ENCODE peak calls at places on chromosomes 11 and 22, in eight cellular contexts. One of them, this sample, is unnamed.
A peak's percentile ranks its signal among the peaks of the same experiment; 100 is the strongest.

GRCh38 chr11:129852125-129852740 is 36.6 kb downstream of the TMEM45B start:
- DNase-seq in heart left ventricle: no peak
- DNase-seq in thoracic aorta: no peak
- DNase-seq in CD4-positive, alpha-beta T cell: no peak
- DNase-seq in OCI-LY7: no peak
- DNase-seq in brain microvascular endothelial cell: no peak
- DNase-seq in type B pancreatic cell: no peak
- DNase-seq in astrocyte of the spinal cord: no peak
- DNase-seq in this sample: peak; percentile 64

GRCh38 chr11:108135845-108136599 is 14.7 kb downstream of the ACAT1 start:
- DNase-seq in heart left ventricle: no peak
- DNase-seq in thoracic aorta: no peak
- DNase-seq in CD4-positive, alpha-beta T cell: no peak
- DNase-seq in OCI-LY7: peak; percentile 57
- DNase-seq in brain microvascular endothelial cell: no peak
- DNase-seq in type B pancreatic cell: no peak
- DNase-seq in astrocyte of the spinal cord: peak; percentile 27
- DNase-seq in this sample: peak; percentile 42

GRCh38 chr22:27252282-27253049 is 549.1 kb downstream of the MN1 start:
- DNase-seq in heart left ventricle: peak; percentile 59
- DNase-seq in thoracic aorta: no peak
- DNase-seq in CD4-positive, alpha-beta T cell: no peak
- DNase-seq in OCI-LY7: no peak
- DNase-seq in brain microvascular endothelial cell: peak; percentile 90
- DNase-seq in type B pancreatic cell: no peak
- DNase-seq in astrocyte of the spinal cord: peak; percentile 88
- DNase-seq in this sample: peak; percentile 91

GRCh38 chr11:19577849-19578619 is 134.6 kb upstream of the NAV2 start:
- DNase-seq in heart left ventricle: peak; percentile 73
- DNase-seq in thoracic aorta: peak; percentile 59
- DNase-seq in CD4-positive, alpha-beta T cell: no peak
- DNase-seq in OCI-LY7: no peak
- DNase-seq in brain microvascular endothelial cell: peak; percentile 43
- DNase-seq in type B pancreatic cell: no peak
- DNase-seq in astrocyte of the spinal cord: peak; percentile 85
- DNase-seq in this sample: no peak

GRCh38 chr11:29629281-29629680 is 387.5 kb downstream of the KCNA4 start:
- DNase-seq in heart left ventricle: no peak
- DNase-seq in thoracic aorta: no peak
- DNase-seq in CD4-positive, alpha-beta T cell: no peak
- DNase-seq in OCI-LY7: no peak
- DNase-seq in brain microvascular endothelial cell: peak; percentile 2
- DNase-seq in type B pancreatic cell: no peak
- DNase-seq in astrocyte of the spinal cord: peak; percentile 63
- DNase-seq in this sample: peak; percentile 31

GRCh38 chr11:49405743-49406142 is 197.3 kb upstream of the FOLH1 start:
- DNase-seq in heart left ventricle: peak; percentile 15
- DNase-seq in thoracic aorta: no peak
- DNase-seq in CD4-positive, alpha-beta T cell: no peak
- DNase-seq in OCI-LY7: no peak
- DNase-seq in brain microvascular endothelial cell: no peak
- DNase-seq in type B pancreatic cell: no peak
- DNase-seq in astrocyte of the spinal cord: no peak
- DNase-seq in this sample: no peak

GRCh38 chr11:68090706-68091105 is 30.5 kb downstream of the CHKA start:
- DNase-seq in heart left ventricle: no peak
- DNase-seq in thoracic aorta: no peak
- DNase-seq in CD4-positive, alpha-beta T cell: no peak
- DNase-seq in OCI-LY7: peak; percentile 57
- DNase-seq in brain microvascular endothelial cell: peak; percentile 6
- DNase-seq in type B pancreatic cell: no peak
- DNase-seq in astrocyte of the spinal cord: no peak
- DNase-seq in this sample: peak; percentile 17

GRCh38 chr11:62266558-62266957 is 3.4 kb upstream of the SCGB2A2 start:
- DNase-seq in heart left ventricle: no peak
- DNase-seq in thoracic aorta: no peak
- DNase-seq in CD4-positive, alpha-beta T cell: no peak
- DNase-seq in OCI-LY7: no peak
- DNase-seq in brain microvascular endothelial cell: no peak
- DNase-seq in type B pancreatic cell: no peak
- DNase-seq in astrocyte of the spinal cord: no peak
- DNase-seq in this sample: peak; percentile 73

GRCh38 chr11:113249491-113249763 is 65.0 kb upstream of the TTC12 start:
- DNase-seq in heart left ventricle: no peak
- DNase-seq in thoracic aorta: no peak
- DNase-seq in CD4-positive, alpha-beta T cell: no peak
- DNase-seq in OCI-LY7: no peak
- DNase-seq in brain microvascular endothelial cell: no peak
- DNase-seq in type B pancreatic cell: no peak
- DNase-seq in astrocyte of the spinal cord: no peak
- DNase-seq in this sample: no peak

GRCh38 chr11:95101935-95102334 is 12.3 kb downstream of the ENDOD1 start:
- DNase-seq in heart left ventricle: no peak
- DNase-seq in thoracic aorta: no peak
- DNase-seq in CD4-positive, alpha-beta T cell: no peak
- DNase-seq in OCI-LY7: no peak
- DNase-seq in brain microvascular endothelial cell: no peak
- DNase-seq in type B pancreatic cell: no peak
- DNase-seq in astrocyte of the spinal cord: no peak
- DNase-seq in this sample: no peak

GRCh38 chr22:21026783-21027692 is 5.3 kb downstream of the SLC7A4 start:
- DNase-seq in heart left ventricle: peak; percentile 66
- DNase-seq in thoracic aorta: no peak
- DNase-seq in CD4-positive, alpha-beta T cell: no peak
- DNase-seq in OCI-LY7: no peak
- DNase-seq in brain microvascular endothelial cell: peak; percentile 22
- DNase-seq in type B pancreatic cell: no peak
- DNase-seq in astrocyte of the spinal cord: peak; percentile 59
- DNase-seq in this sample: peak; percentile 76

GRCh38 chr11:78229106-78229505 is 40.4 kb downstream of the USP35 start:
- DNase-seq in heart left ventricle: no peak
- DNase-seq in thoracic aorta: no peak
- DNase-seq in CD4-positive, alpha-beta T cell: no peak
- DNase-seq in OCI-LY7: no peak
- DNase-seq in brain microvascular endothelial cell: no peak
- DNase-seq in type B pancreatic cell: no peak
- DNase-seq in astrocyte of the spinal cord: no peak
- DNase-seq in this sample: no peak

GRCh38 chr11:78230161-78230877 is 41.6 kb downstream of the USP35 start:
- DNase-seq in heart left ventricle: peak; percentile 59
- DNase-seq in thoracic aorta: no peak
- DNase-seq in CD4-positive, alpha-beta T cell: no peak
- DNase-seq in OCI-LY7: no peak
- DNase-seq in brain microvascular endothelial cell: no peak
- DNase-seq in type B pancreatic cell: no peak
- DNase-seq in astrocyte of the spinal cord: no peak
- DNase-seq in this sample: peak; percentile 58

GRCh38 chr11:78227906-78228305 is 39.2 kb downstream of the USP35 start:
- DNase-seq in heart left ventricle: no peak
- DNase-seq in thoracic aorta: no peak
- DNase-seq in CD4-positive, alpha-beta T cell: no peak
- DNase-seq in OCI-LY7: peak; percentile 37
- DNase-seq in brain microvascular endothelial cell: no peak
- DNase-seq in type B pancreatic cell: no peak
- DNase-seq in astrocyte of the spinal cord: no peak
- DNase-seq in this sample: no peak

GRCh38 chr11:78226684-78227680 is 38.3 kb downstream of the USP35 start:
- DNase-seq in heart left ventricle: no peak
- DNase-seq in thoracic aorta: no peak
- DNase-seq in CD4-positive, alpha-beta T cell: no peak
- DNase-seq in OCI-LY7: peak; percentile 26
- DNase-seq in brain microvascular endothelial cell: no peak
- DNase-seq in type B pancreatic cell: no peak
- DNase-seq in astrocyte of the spinal cord: no peak
- DNase-seq in this sample: no peak

DNA sequence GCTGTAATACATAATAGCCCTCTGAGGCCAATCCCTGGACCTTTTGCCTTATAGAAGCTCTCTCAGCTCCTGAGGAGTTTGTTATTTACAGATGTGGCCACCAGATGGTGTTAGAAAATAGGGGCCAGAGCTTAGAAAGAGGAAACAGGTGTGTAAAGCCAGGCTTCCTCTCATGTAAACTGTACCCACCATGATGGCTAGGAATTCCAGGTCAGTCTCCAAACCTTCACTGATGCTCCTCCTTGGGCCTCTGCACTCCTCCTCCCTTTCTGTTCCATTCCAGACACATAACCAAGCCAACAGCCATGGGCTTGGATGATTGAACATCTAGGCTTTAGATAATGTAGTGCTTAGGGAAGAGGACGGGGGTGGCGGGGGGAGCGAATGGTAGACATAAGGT is 39.7 kb downstream of the USP35 start:
- DNase-seq in heart left ventricle: no peak
- DNase-seq in thoracic aorta: no peak
- DNase-seq in CD4-positive, alpha-beta T cell: no peak
- DNase-seq in OCI-LY7: peak; percentile 80
- DNase-seq in brain microvascular endothelial cell: peak; percentile 28
- DNase-seq in type B pancreatic cell: no peak
- DNase-seq in astrocyte of the spinal cord: peak; percentile 58
- DNase-seq in this sample: peak; percentile 67
- TF ChIP-seq CTCF in heart left ventricle: peak; percentile 59
- TF ChIP-seq CTCF in thoracic aorta: peak; percentile 52
- TF ChIP-seq CTCF in CD4-positive, alpha-beta T cell: peak; percentile 22
- TF ChIP-seq CTCF in OCI-LY7: peak; percentile 84
- TF ChIP-seq CTCF in brain microvascular endothelial cell: peak; percentile 65
- TF ChIP-seq CTCF in type B pancreatic cell: peak; percentile 74
- TF ChIP-seq CTCF in astrocyte of the spinal cord: peak; percentile 54
- TF ChIP-seq CTCF in this sample: peak; percentile 70

DNA sequence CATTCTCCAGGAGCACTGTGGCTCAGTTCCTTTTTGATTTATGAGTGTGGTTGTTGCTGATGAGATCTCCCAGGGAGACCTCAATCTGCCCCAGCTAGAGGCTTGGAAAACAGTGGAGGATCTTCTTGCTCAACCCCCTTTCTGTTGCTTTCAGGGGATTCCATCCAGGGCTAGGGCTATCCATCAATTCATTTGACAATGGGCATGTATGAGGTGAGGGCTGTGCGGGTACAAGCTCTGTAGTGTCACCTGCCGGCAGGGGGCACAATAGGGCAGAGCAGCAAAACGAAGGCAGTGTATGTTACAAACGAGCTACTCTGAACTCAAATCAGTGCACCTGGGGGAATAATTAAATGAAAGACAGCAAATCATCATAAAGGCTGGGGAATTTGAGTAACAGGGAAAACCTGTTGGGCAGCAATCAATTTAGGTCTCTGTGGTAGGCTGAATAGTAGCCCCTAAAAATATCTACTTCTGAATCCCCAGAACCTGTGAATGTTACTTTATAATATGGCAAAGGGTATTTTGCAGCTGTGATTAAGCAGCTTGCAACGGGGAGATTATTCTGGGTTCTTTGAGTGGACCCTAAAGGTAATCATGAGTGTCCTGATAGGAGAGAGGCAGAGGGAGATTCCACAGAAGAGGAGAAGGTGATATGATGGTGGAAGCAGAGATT is 170.3 kb upstream of the ZBED5 start:
- DNase-seq in heart left ventricle: peak; percentile 76
- DNase-seq in thoracic aorta: no peak
- DNase-seq in CD4-positive, alpha-beta T cell: peak; percentile 81
- DNase-seq in OCI-LY7: peak; percentile 65
- DNase-seq in brain microvascular endothelial cell: peak; percentile 43
- DNase-seq in type B pancreatic cell: peak; percentile 75
- DNase-seq in astrocyte of the spinal cord: peak; percentile 29
- DNase-seq in this sample: peak; percentile 76
- TF ChIP-seq CTCF in heart left ventricle: peak; percentile 66
- TF ChIP-seq CTCF in thoracic aorta: peak; percentile 79
- TF ChIP-seq CTCF in CD4-positive, alpha-beta T cell: peak; percentile 86
- TF ChIP-seq CTCF in OCI-LY7: peak; percentile 96
- TF ChIP-seq CTCF in brain microvascular endothelial cell: peak; percentile 91
- TF ChIP-seq CTCF in type B pancreatic cell: peak; percentile 83
- TF ChIP-seq CTCF in astrocyte of the spinal cord: peak; percentile 83
- TF ChIP-seq CTCF in this sample: peak; percentile 93

GRCh38 chr11:13487661-13488030 is 8.2 kb downstream of the PTH start:
- DNase-seq in heart left ventricle: no peak
- DNase-seq in thoracic aorta: no peak
- DNase-seq in CD4-positive, alpha-beta T cell: no peak
- DNase-seq in OCI-LY7: peak; percentile 4
- DNase-seq in brain microvascular endothelial cell: peak; percentile 11
- DNase-seq in type B pancreatic cell: no peak
- DNase-seq in astrocyte of the spinal cord: no peak
- DNase-seq in this sample: peak; percentile 61
- TF ChIP-seq CTCF in heart left ventricle: no peak
- TF ChIP-seq CTCF in thoracic aorta: no peak
- TF ChIP-seq CTCF in CD4-positive, alpha-beta T cell: peak; percentile 18
- TF ChIP-seq CTCF in OCI-LY7: no peak
- TF ChIP-seq CTCF in brain microvascular endothelial cell: peak; percentile 42
- TF ChIP-seq CTCF in type B pancreatic cell: peak; percentile 15
- TF ChIP-seq CTCF in astrocyte of the spinal cord: peak; percentile 38
- TF ChIP-seq CTCF in this sample: peak; percentile 71

DNA sequence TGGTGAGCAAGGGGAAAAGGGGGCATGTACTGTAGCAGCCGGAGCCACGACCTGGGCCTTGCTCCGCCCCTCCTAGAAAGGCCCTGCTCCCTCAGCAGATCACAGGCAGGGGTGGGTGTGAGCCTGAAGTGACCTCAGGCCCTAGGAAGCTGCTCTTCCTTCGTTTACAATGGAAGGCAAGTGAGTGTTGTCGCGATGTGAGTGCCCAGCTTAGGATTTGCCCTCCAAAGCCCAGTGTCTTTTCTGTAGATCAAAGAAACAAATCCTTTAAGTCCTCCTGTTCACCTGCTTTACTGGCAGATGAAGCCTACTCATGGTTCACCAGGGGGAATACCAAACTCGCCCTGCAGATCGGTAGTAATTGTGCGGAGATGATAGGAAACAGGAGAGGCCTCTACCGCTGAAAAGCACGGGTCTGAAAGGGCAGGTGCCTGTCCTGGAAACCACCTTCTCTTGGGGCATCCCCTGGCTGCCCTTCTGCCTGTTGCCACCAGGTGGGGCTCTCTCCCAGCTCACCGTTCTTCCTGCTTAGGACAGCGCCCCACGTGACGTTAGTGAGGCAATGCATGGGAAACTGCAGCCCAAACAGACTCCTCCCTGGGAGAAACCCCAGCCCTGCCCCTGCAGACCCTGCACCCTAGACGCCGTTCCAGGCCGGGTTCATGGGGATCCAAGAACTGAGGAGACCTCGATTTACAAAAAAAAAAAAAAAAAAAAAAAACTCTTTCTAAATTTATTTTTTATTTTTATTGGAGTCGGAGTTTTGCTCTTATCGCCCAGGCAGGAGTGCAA is 45.9 kb upstream of the RAB1B start:
- DNase-seq in heart left ventricle: peak; percentile 92
- DNase-seq in thoracic aorta: peak; percentile 79
- DNase-seq in CD4-positive, alpha-beta T cell: peak; percentile 87
- DNase-seq in OCI-LY7: peak; percentile 96
- DNase-seq in brain microvascular endothelial cell: peak; percentile 76
- DNase-seq in type B pancreatic cell: peak; percentile 87
- DNase-seq in astrocyte of the spinal cord: peak; percentile 87
- DNase-seq in this sample: peak; percentile 94
- TF ChIP-seq CTCF in heart left ventricle: peak; percentile 100
- TF ChIP-seq CTCF in thoracic aorta: peak; percentile 98
- TF ChIP-seq CTCF in CD4-positive, alpha-beta T cell: peak; percentile 100
- TF ChIP-seq CTCF in OCI-LY7: peak; percentile 100
- TF ChIP-seq CTCF in brain microvascular endothelial cell: peak; percentile 100
- TF ChIP-seq CTCF in type B pancreatic cell: peak; percentile 100
- TF ChIP-seq CTCF in astrocyte of the spinal cord: peak; percentile 100
- TF ChIP-seq CTCF in this sample: peak; percentile 100

This sample was measured in epithelial cell of esophagus.